ENCODE peak calls at places on chromosomes 5 and 9, in six cellular contexts. One of them, this sample, is unnamed.

GRCh38 chr5:55143624-55144023 is 16.3 kb upstream of the GPX8 start:
- DNase-seq in GM12891: no peak
- DNase-seq in H1: no peak
- DNase-seq in GM12878: no peak
- DNase-seq in GM12892: no peak
- DNase-seq in K562: no peak
- DNase-seq in this sample: peak

GRCh38 chr5:95080456-95080855 is 204.4 kb downstream of the MCTP1 start:
- DNase-seq in H1: no peak
- DNase-seq in GM12892: no peak
- DNase-seq in GM12891: no peak
- DNase-seq in K562: no peak
- DNase-seq in GM12878: no peak
- DNase-seq in this sample: no peak

GRCh38 chr9:137725598-137725997 is 106.8 kb downstream of the EHMT1 start:
- DNase-seq in K562: no peak
- DNase-seq in GM12878: no peak
- DNase-seq in H1: no peak
- DNase-seq in GM12891: no peak
- DNase-seq in GM12892: no peak
- DNase-seq in this sample: no peak

GRCh38 chr5:80122599-80122998 is 87.5 kb downstream of the THBS4 start:
- DNase-seq in H1: no peak
- DNase-seq in GM12878: no peak
- DNase-seq in GM12892: no peak
- DNase-seq in K562: no peak
- DNase-seq in GM12891: no peak
- DNase-seq in this sample: no peak

GRCh38 chr5:72842816-72843215 is 26.4 kb downstream of the TNPO1 start:
- DNase-seq in GM12891: no peak
- DNase-seq in GM12892: no peak
- DNase-seq in K562: no peak
- DNase-seq in GM12878: no peak
- DNase-seq in H1: no peak
- DNase-seq in this sample: no peak

GRCh38 chr5:87499478-87500410 is 87.0 kb upstream of the CCNH start:
- DNase-seq in H1: no peak
- DNase-seq in GM12891: no peak
- DNase-seq in K562: no peak
- DNase-seq in GM12892: no peak
- DNase-seq in GM12878: no peak
- DNase-seq in this sample: no peak

GRCh38 chr9:72203205-72203803 is 54.1 kb downstream of the GDA start:
- DNase-seq in H1: no peak
- DNase-seq in GM12878: no peak
- DNase-seq in GM12892: no peak
- DNase-seq in K562: peak
- DNase-seq in GM12891: peak
- DNase-seq in this sample: peak

GRCh38 chr9:86406366-86406765 is 52.2 kb upstream of the TUT7 start:
- DNase-seq in GM12878: no peak
- DNase-seq in K562: no peak
- DNase-seq in GM12891: no peak
- DNase-seq in H1: no peak
- DNase-seq in GM12892: no peak
- DNase-seq in this sample: peak

GRCh38 chr5:174876-175465 is 16.3 kb upstream of the LRRC14B start:
- DNase-seq in GM12891: no peak
- DNase-seq in GM12892: no peak
- DNase-seq in K562: no peak
- DNase-seq in H1: no peak
- DNase-seq in GM12878: no peak
- DNase-seq in this sample: no peak

GRCh38 chr9:83526901-83527300 is 11.3 kb downstream of the FRMD3 start:
- DNase-seq in K562: no peak
- DNase-seq in GM12878: no peak
- DNase-seq in GM12891: no peak
- DNase-seq in GM12892: no peak
- DNase-seq in H1: no peak
- DNase-seq in this sample: peak

GRCh38 chr5:114434396-114435219 is 72.7 kb downstream of the KCNN2 start:
- DNase-seq in GM12878: no peak
- DNase-seq in H1: no peak
- DNase-seq in GM12891: no peak
- DNase-seq in GM12892: no peak
- DNase-seq in K562: no peak
- DNase-seq in this sample: no peak

GRCh38 chr5:82164109-82164956 is 113.8 kb downstream of the RPS23 start:
- DNase-seq in GM12891: no peak
- DNase-seq in H1: no peak
- DNase-seq in GM12892: no peak
- DNase-seq in K562: no peak
- DNase-seq in GM12878: no peak
- DNase-seq in this sample: no peak

GRCh38 chr9:3794005-3794404 is 268.2 kb upstream of the RFX3 start:
- DNase-seq in K562: no peak
- DNase-seq in GM12891: no peak
- DNase-seq in GM12892: no peak
- DNase-seq in H1: no peak
- DNase-seq in GM12878: no peak
- DNase-seq in this sample: peak
- TF ChIP-seq TAF1 in K562: no peak
- TF ChIP-seq TAF1 in GM12891: no peak
- TF ChIP-seq TAF1 in GM12892: no peak
- TF ChIP-seq TAF1 in H1: no peak
- TF ChIP-seq TAF1 in GM12878: no peak
- TF ChIP-seq TAF1 in this sample: no peak

DNA sequence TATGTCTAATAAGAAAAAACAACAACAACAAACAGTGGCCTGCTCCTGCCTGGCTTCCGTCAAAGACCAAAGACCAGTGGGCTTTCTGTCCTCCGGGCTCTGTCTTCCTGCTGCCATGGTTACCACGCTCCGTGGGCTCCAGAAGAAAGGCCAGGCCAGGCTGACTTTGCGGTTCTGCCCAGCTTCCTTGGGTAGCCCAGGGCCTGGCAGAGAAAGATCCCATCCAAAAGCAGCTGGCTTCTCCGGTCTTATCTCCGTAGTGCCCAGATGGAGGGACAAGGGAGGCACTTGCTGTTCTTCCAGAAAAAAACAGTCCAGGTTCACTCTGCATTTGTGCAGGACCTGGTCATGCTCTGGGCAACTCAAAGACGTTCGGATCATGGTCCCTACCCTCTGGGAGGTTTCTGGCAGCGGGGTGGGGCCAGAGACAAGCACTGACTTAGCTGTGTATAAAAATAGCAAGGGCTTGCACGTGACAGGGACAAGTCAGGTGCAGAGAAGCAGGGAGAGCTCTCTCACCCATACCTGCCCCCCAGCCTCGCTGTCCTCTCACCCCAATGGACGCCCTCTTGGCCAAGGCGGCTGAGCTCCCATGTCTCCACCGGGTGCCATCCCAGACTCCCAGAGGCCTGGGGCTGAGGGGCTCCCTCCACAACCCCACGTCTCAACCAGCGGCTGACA is 212.2 kb downstream of the C9orf50 start:
- DNase-seq in GM12891: no peak
- DNase-seq in K562: no peak
- DNase-seq in H1: no peak
- DNase-seq in GM12878: no peak
- DNase-seq in GM12892: no peak
- DNase-seq in this sample: no peak
- TF ChIP-seq TAF1 in GM12891: no peak
- TF ChIP-seq TAF1 in K562: no peak
- TF ChIP-seq TAF1 in H1: no peak
- TF ChIP-seq TAF1 in GM12878: no peak
- TF ChIP-seq TAF1 in GM12892: no peak
- TF ChIP-seq TAF1 in this sample: no peak

GRCh38 chr9:127229691-127230417 is 34.7 kb upstream of the GARNL3 start:
- DNase-seq in GM12892: no peak
- DNase-seq in GM12878: no peak
- DNase-seq in H1: no peak
- DNase-seq in K562: no peak
- DNase-seq in GM12891: no peak
- DNase-seq in this sample: no peak
- TF ChIP-seq TAF1 in GM12892: no peak
- TF ChIP-seq TAF1 in GM12878: no peak
- TF ChIP-seq TAF1 in H1: no peak
- TF ChIP-seq TAF1 in K562: no peak
- TF ChIP-seq TAF1 in GM12891: no peak
- TF ChIP-seq TAF1 in this sample: no peak

GRCh38 chr9:133580416-133580738 is 28.8 kb downstream of the FAM163B start:
- DNase-seq in GM12892: no peak
- DNase-seq in GM12878: no peak
- DNase-seq in GM12891: no peak
- DNase-seq in K562: no peak
- DNase-seq in H1: no peak
- DNase-seq in this sample: no peak
- TF ChIP-seq TAF1 in GM12892: no peak
- TF ChIP-seq TAF1 in GM12878: no peak
- TF ChIP-seq TAF1 in GM12891: no peak
- TF ChIP-seq TAF1 in K562: no peak
- TF ChIP-seq TAF1 in H1: no peak
- TF ChIP-seq TAF1 in this sample: no peak

GRCh38 chr5:90909945-90910344 is 351.3 kb downstream of the ADGRV1 start:
- DNase-seq in GM12878: no peak
- DNase-seq in GM12892: no peak
- DNase-seq in H1: no peak
- DNase-seq in GM12891: no peak
- DNase-seq in K562: no peak
- DNase-seq in this sample: no peak
- TF ChIP-seq TAF1 in GM12878: no peak
- TF ChIP-seq TAF1 in GM12892: no peak
- TF ChIP-seq TAF1 in H1: no peak
- TF ChIP-seq TAF1 in GM12891: no peak
- TF ChIP-seq TAF1 in K562: no peak
- TF ChIP-seq TAF1 in this sample: no peak

DNA sequence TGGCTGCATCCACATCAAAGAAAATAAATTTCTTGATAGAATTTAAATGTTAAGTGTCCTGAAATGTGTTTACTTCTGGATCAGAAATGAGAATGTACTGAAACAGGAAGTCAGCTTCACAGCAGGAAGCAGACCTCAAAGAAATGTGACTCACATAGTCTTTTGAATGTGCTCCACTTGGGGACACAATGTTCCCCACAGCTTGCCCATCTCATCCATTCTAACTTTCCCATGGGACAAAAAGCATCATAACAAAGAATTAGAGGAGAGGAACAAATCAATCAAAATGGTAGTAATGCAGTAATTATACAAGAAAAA is 85.7 kb downstream of the GRAMD2B start:
- DNase-seq in K562: no peak
- DNase-seq in GM12892: no peak
- DNase-seq in H1: no peak
- DNase-seq in GM12891: no peak
- DNase-seq in GM12878: no peak
- DNase-seq in this sample: no peak
- TF ChIP-seq TAF1 in K562: no peak
- TF ChIP-seq TAF1 in GM12892: no peak
- TF ChIP-seq TAF1 in H1: no peak
- TF ChIP-seq TAF1 in GM12891: no peak
- TF ChIP-seq TAF1 in GM12878: no peak
- TF ChIP-seq TAF1 in this sample: no peak

GRCh38 chr9:100668024-100668423 is 90.1 kb downstream of the CAVIN4 start:
- DNase-seq in GM12892: no peak
- DNase-seq in GM12891: no peak
- DNase-seq in GM12878: no peak
- DNase-seq in K562: no peak
- DNase-seq in H1: no peak
- DNase-seq in this sample: no peak
- TF ChIP-seq TAF1 in GM12892: no peak
- TF ChIP-seq TAF1 in GM12891: no peak
- TF ChIP-seq TAF1 in GM12878: no peak
- TF ChIP-seq TAF1 in K562: no peak
- TF ChIP-seq TAF1 in H1: no peak
- TF ChIP-seq TAF1 in this sample: no peak

GRCh38 chr9:115353681-115354080 is 235.7 kb upstream of the TNC start:
- DNase-seq in GM12891: no peak
- DNase-seq in H1: no peak
- DNase-seq in GM12878: no peak
- DNase-seq in GM12892: no peak
- DNase-seq in K562: no peak
- DNase-seq in this sample: no peak

GRCh38 chr9:115349542-115349941 is 231.6 kb upstream of the TNC start:
- DNase-seq in H1: no peak
- DNase-seq in K562: no peak
- DNase-seq in GM12891: no peak
- DNase-seq in GM12892: no peak
- DNase-seq in GM12878: no peak
- DNase-seq in this sample: no peak

GRCh38 chr9:115350548-115350947 is 232.6 kb upstream of the TNC start:
- DNase-seq in GM12891: no peak
- DNase-seq in GM12878: no peak
- DNase-seq in GM12892: no peak
- DNase-seq in K562: no peak
- DNase-seq in H1: no peak
- DNase-seq in this sample: no peak
- TF ChIP-seq TAF1 in GM12891: no peak
- TF ChIP-seq TAF1 in GM12878: no peak
- TF ChIP-seq TAF1 in GM12892: no peak
- TF ChIP-seq TAF1 in K562: no peak
- TF ChIP-seq TAF1 in H1: no peak
- TF ChIP-seq TAF1 in this sample: no peak

GRCh38 chr5:1336106-1336561 is 8.8 kb downstream of the CLPTM1L start:
- DNase-seq in GM12891: no peak
- DNase-seq in GM12878: no peak
- DNase-seq in H1: no peak
- DNase-seq in K562: no peak
- DNase-seq in GM12892: no peak
- DNase-seq in this sample: no peak
- TF ChIP-seq TAF1 in GM12891: no peak
- TF ChIP-seq TAF1 in GM12878: no peak
- TF ChIP-seq TAF1 in H1: no peak
- TF ChIP-seq TAF1 in K562: no peak
- TF ChIP-seq TAF1 in GM12892: no peak
- TF ChIP-seq TAF1 in this sample: no peak

This sample was measured in HepG2.